ENCODE peak calls at places on chromosome 13, in seven cellular contexts. E is stomach; U is CD4-positive, alpha-beta memory T cell; N is tibial nerve; S is fibroblast of lung; R is thoracic aorta; I is lower lobe of right lung. J is an unnamed sample.
A peak's percentile ranks its signal among the peaks of the same experiment; 100 is the strongest.

GRCh38 chr13:50065712-50066111 is 50.5 kb downstream of the KCNRG start:
- DNase-seq in E (no peak), U (no peak), N (no peak), S (no peak), R (no peak), I (no peak), J (no peak)

GRCh38 chr13:41916173-41916954 is 44.5 kb downstream of the VWA8 start:
- DNase-seq in E (no peak), U (peak; percentile 33), N (no peak), S (peak; percentile 95), R (no peak), I (no peak), J (no peak)

GRCh38 chr13:28357247-28357825 is 137.6 kb downstream of the FLT1 start:
- DNase-seq in E (no peak), U (no peak), N (no peak), S (no peak), R (no peak), I (no peak), J (no peak)

GRCh38 chr13:37288057-37288720 is 182.7 kb upstream of the CSNK1A1L start:
- DNase-seq in E (no peak), U (no peak), N (no peak), S (no peak), R (no peak), I (no peak), J (no peak)

GRCh38 chr13:26600345-26600761 is 42.9 kb downstream of the WASF3 start:
- DNase-seq in E (no peak), U (no peak), N (no peak), S (no peak), R (no peak), I (no peak), J (peak; percentile 38)

GRCh38 chr13:49357694-49358093 is 86.2 kb downstream of the CAB39L start:
- DNase-seq in E (no peak), U (no peak), N (no peak), S (peak; percentile 17), R (no peak), I (no peak), J (no peak)

GRCh38 chr13:79481685-79482052 is 714 bp downstream of the NDFIP2 start:
- DNase-seq in E (peak; percentile 28), U (peak; percentile 20), N (no peak), S (no peak), R (no peak), I (no peak), J (no peak)

GRCh38 chr13:42660367-42660965 is 86.5 kb downstream of the TNFSF11 start:
- DNase-seq in E (no peak), U (no peak), N (no peak), S (peak; percentile 52), R (no peak), I (no peak), J (no peak)

GRCh38 chr13:31081316-31081715 is 80.4 kb downstream of the HSPH1 start:
- DNase-seq in E (no peak), U (no peak), N (no peak), S (no peak), R (no peak), I (no peak), J (no peak)

GRCh38 chr13:103931396-103931795 is 865.2 kb upstream of the SLC10A2 start:
- DNase-seq in E (no peak), U (no peak), N (no peak), S (no peak), R (no peak), I (no peak), J (no peak)

GRCh38 chr13:44312898-44313551 is 60.6 kb upstream of the SERP2 start:
- DNase-seq in E (no peak), U (no peak), N (no peak), S (peak; percentile 92), R (no peak), I (no peak), J (no peak)

GRCh38 chr13:30870049-30870884 is 35.8 kb upstream of the MEDAG start:
- DNase-seq in E (peak; percentile 42), U (no peak), N (peak; percentile 91), S (peak; percentile 99), R (peak; percentile 54), I (no peak), J (no peak)

GRCh38 chr13:88246239-88246638 is 575.1 kb downstream of the SLITRK5 start:
- DNase-seq in E (no peak), U (no peak), N (no peak), S (peak; percentile 8), R (no peak), I (no peak), J (peak; percentile 51)

GRCh38 chr13:78976696-78977095 is 317.7 kb upstream of the OBI1 start:
- DNase-seq in E (no peak), U (no peak), N (no peak), S (no peak), R (no peak), I (no peak), J (no peak)

GRCh38 chr13:111912991-111913781 is 153.8 kb upstream of the SOX1 start:
- DNase-seq in E (no peak), U (no peak), N (no peak), S (no peak), R (no peak), I (no peak), J (peak; percentile 7)

GRCh38 chr13:32309812-32310706 is 5.1 kb downstream of the ZAR1L start:
- DNase-seq in E (no peak), U (peak; percentile 55), N (no peak), S (peak; percentile 83), R (no peak), I (no peak), J (peak; percentile 23)

GRCh38 chr13:111919826-111920225 is 147.1 kb upstream of the SOX1 start:
- DNase-seq in E (no peak), U (no peak), N (no peak), S (no peak), R (no peak), I (no peak), J (no peak)

GRCh38 chr13:48028066-48028465 is 9.5 kb upstream of the NUDT15 start:
- DNase-seq in E (no peak), U (no peak), N (no peak), S (no peak), R (no peak), I (no peak), J (no peak)

GRCh38 chr13:74134226-74134776 is at the start of gene KLF12:
- DNase-seq in E (peak; percentile 83), U (peak; percentile 96), N (peak; percentile 63), S (peak; percentile 95), R (peak; percentile 71), I (peak; percentile 85), J (peak; percentile 97)

GRCh38 chr13:51679616-51680015 is 95.4 kb downstream of the WDFY2 start:
- DNase-seq in E (no peak), U (no peak), N (no peak), S (no peak), R (no peak), I (no peak), J (no peak)

GRCh38 chr13:59424661-59425060 is 739.1 kb downstream of the DIAPH3 start:
- DNase-seq in E (no peak), U (no peak), N (no peak), S (peak; percentile 57), R (no peak), I (no peak), J (no peak)

GRCh38 chr13:102854675-102855074 is 8.8 kb downstream of the ERCC5 start:
- DNase-seq in E (no peak), U (peak; percentile 31), N (no peak), S (no peak), R (no peak), I (no peak), J (no peak)

GRCh38 chr13:103063376-103063775 is 2.8 kb downstream of the SLC10A2 start:
- DNase-seq in E (no peak), U (no peak), N (no peak), S (no peak), R (no peak), I (no peak), J (no peak)

GRCh38 chr13:37132211-37132610 is 26.7 kb upstream of the CSNK1A1L start:
- DNase-seq in E (no peak), U (no peak), N (no peak), S (no peak), R (no peak), I (no peak), J (no peak)

GRCh38 chr13:103199380-103200088 is 133.3 kb upstream of the SLC10A2 start:
- DNase-seq in E (no peak), U (no peak), N (no peak), S (no peak), R (no peak), I (no peak), J (no peak)

GRCh38 chr13:45327253-45327954 is 13.6 kb downstream of the TPT1 start:
- DNase-seq in E (no peak), U (no peak), N (no peak), S (no peak), R (no peak), I (no peak), J (no peak)

GRCh38 chr13:72539925-72540324 is 187.5 kb downstream of the MZT1 start:
- DNase-seq in E (no peak), U (no peak), N (no peak), S (no peak), R (no peak), I (no peak), J (no peak)

DNA sequence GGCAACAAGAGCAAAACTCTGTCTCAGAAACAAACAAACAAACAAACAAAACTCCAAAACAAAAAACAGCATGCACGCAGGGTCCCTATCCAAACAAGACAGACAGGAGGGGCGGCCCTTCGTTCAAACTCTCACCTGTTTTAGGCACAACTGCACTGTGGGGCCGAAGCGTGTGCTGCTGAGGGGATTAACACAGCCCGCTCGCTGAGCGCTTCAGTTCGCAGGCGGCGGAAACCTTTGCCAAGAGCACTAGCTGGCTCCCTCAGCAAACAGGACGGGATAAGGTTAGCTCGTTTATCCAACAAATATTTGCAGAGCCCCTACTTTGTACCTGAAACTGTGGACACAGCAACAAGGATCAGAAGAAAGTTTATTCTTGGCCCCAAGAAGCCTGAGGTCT is 1.6 kb upstream of the ADPRHL1 start:
- DNase-seq in E (no peak), U (no peak), N (no peak), S (no peak), R (no peak), I (no peak), J (peak; percentile 10)
- H3K36me3 ChIP-seq in E (peaks cover 21% of the 10 kb centered on the region), U (peaks cover 15% of the 10 kb centered on the region), N (peaks cover 70% of the 10 kb centered on the region), S (peaks cover 14% of the 10 kb centered on the region), R (peaks cover 24% of the 10 kb centered on the region), I (peaks cover 55% of the 10 kb centered on the region), J (peaks cover 54% of the 10 kb centered on the region)

GRCh38 chr13:84980571-84980970 is 818.6 kb downstream of the SLITRK6 start:
- DNase-seq in E (no peak), U (no peak), N (no peak), S (no peak), R (no peak), I (no peak), J (no peak)
- H3K27ac ChIP-seq in E (no peak overlapping the region), U (no peak overlapping the region), N (no peak overlapping the region), S (no peak overlapping the region), R (no peak overlapping the region), I (no peak overlapping the region), J (no peak overlapping the region)

DNA sequence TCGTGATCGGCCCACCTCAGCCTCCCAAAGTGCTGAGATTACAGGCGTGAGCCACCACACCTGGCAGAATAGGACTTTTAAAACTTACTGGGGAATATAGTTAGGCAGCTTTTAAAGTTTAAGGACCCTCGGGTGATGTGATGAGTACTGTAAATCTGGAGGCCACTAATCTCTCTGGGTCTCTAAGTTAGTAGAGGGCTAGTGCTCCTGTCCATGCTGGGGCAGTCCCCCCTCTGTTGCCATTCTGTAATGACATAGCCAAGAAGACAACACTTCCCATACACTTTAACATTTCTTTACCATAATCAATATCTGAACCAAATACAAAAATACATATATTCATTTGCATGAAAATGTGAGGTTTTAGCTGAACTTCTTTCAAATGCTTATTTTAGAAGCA is 65.7 kb downstream of the IPO5 start:
- DNase-seq in E (no peak), U (no peak), N (no peak), S (no peak), R (no peak), I (no peak), J (no peak)
- H3K36me3 ChIP-seq in E (peaks cover 22% of the 10 kb centered on the region), U (peaks cover 35% of the 10 kb centered on the region), N (peaks cover 85% of the 10 kb centered on the region), S (peaks cover 14% of the 10 kb centered on the region), R (peaks cover 42% of the 10 kb centered on the region), I (peaks cover 95% of the 10 kb centered on the region), J (peaks cover 98% of the 10 kb centered on the region)

GRCh38 chr13:21012841-21013681 is 48.3 kb downstream of the LATS2 start:
- DNase-seq in E (no peak), U (no peak), N (no peak), S (no peak), R (no peak), I (no peak), J (no peak)
- H3K27ac ChIP-seq in E (no peak overlapping the region), U (no peak overlapping the region), N (no peak overlapping the region), S (peak overlapping the region; percentile 40), R (peak overlapping the region; percentile 62), I (no peak overlapping the region), J (no peak overlapping the region)